ENCODE peak calls at places on chromosomes 6 and 20, in five cellular contexts. F is choroid plexus epithelial cell, Q is HCT116, C is fibroblast of the aortic adventitia, L is cardiac fibroblast. R is an unnamed sample.

GRCh38 chr20:44722990-44723389 is 7.8 kb downstream of the CCN5 start:
- DNase-seq in F (no peak), Q (no peak), L (no peak), C (no peak), R (no peak)

GRCh38 chr20:46348231-46348803 is 40.0 kb upstream of the CDH22 start:
- DNase-seq in C (peak), F (peak), Q (no peak), L (peak), R (no peak)

GRCh38 chr6:75424610-75425548 is 68.7 kb downstream of the FILIP1 start:
- DNase-seq in Q (no peak), L (no peak), F (no peak), C (no peak), R (no peak)

GRCh38 chr20:38114353-38114791 is 50.7 kb downstream of the TGM2 start:
- DNase-seq in Q (no peak), L (peak), F (peak), C (peak), R (no peak)

GRCh38 chr6:139439278-139439813 is 64.9 kb upstream of the CITED2 start:
- DNase-seq in Q (no peak), L (peak), F (no peak), C (peak), R (no peak)

GRCh38 chr20:31749223-31749622 is 10.1 kb downstream of the TPX2 start:
- DNase-seq in L (no peak), Q (no peak), F (no peak), C (no peak), R (no peak)

GRCh38 chr20:31560094-31560899 is 44.8 kb upstream of the ID1 start:
- DNase-seq in L (peak), Q (peak), C (peak), F (peak), R (peak)

GRCh38 chr20:58659841-58660240 is 8.8 kb downstream of the STX16 start:
- DNase-seq in F (no peak), L (no peak), C (no peak), Q (no peak), R (no peak)

GRCh38 chr6:134619789-134620188 is 301.9 kb upstream of the SGK1 start:
- DNase-seq in Q (no peak), C (peak), L (peak), F (peak), R (no peak)

GRCh38 chr6:156437084-156437879 is 339.9 kb upstream of the ARID1B start:
- DNase-seq in F (no peak), C (no peak), Q (no peak), L (no peak), R (no peak)

GRCh38 chr20:38962898-38963484 is 847 bp downstream of the DHX35 start:
- DNase-seq in C (no peak), L (no peak), Q (no peak), F (no peak), R (no peak)

GRCh38 chr6:124958759-124959354 is 3.4 kb upstream of the RNF217 start:
- DNase-seq in F (peak), Q (no peak), L (peak), C (no peak), R (no peak)

DNA sequence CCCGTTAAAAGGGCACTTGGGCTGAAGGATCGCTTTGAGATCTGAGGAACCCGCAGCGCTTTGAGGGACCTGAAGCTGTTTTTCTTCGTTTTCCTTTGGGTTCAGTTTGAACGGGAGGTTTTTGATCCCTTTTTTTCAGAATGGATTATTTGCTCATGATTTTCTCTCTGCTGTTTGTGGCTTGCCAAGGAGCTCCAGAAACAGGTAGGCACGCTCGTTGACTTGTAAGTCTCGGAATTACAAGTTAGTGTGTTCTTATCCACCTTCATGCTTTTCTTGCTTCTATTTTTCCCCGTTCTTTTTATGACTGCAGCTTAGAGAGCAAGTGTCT is 294 bp downstream of the EDN1 start:
- DNase-seq in L (no peak), F (no peak), C (no peak), Q (no peak), R (no peak)
- TF ChIP-seq CTCF in L (no peak), F (no peak), C (no peak), Q (no peak), R (no peak)

GRCh38 chr6:4125933-4126864 is 9.2 kb downstream of the ECI2 start:
- DNase-seq in F (peak), L (peak), C (peak), Q (peak), R (no peak)
- TF ChIP-seq CTCF in F (peak), L (peak), C (peak), Q (peak), R (no peak)

DNA sequence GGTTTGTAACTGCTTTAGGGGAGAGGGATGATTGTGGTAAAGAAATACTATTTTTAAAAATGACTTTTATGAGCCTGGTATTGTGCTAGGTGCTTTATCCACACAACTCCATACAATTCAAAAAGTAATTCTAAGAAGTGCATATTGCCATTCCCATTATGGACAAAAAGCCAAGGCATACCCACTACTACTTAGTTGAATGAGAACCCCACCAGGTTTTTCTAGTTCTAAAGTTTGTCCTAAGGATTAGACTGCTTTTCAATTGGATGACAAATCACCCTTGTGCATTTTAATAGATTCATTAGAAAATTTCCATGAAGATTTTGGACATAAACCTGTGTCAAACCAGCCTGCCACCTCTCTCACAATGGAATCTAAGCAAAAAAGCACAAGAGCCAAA is 325.7 kb downstream of the RNGTT start:
- DNase-seq in L (no peak), F (no peak), Q (no peak), C (no peak), R (no peak)
- TF ChIP-seq CTCF in L (no peak), F (no peak), Q (no peak), C (no peak), R (no peak)

GRCh38 chr6:53794073-53794719 is 609 bp upstream of the LRRC1 start:
- DNase-seq in Q (peak), L (peak), C (peak), F (peak), R (peak)
- TF ChIP-seq CTCF in Q (peak), L (peak), C (peak), F (peak), R (no peak)

GRCh38 chr6:142384455-142385332 is 82.9 kb downstream of the ADGRG6 start:
- DNase-seq in F (peak), Q (no peak), L (peak), C (peak), R (no peak)

GRCh38 chr6:142385352-142385751 is 83.5 kb downstream of the ADGRG6 start:
- DNase-seq in F (no peak), L (no peak), C (no peak), Q (no peak), R (no peak)

GRCh38 chr6:142386657-142387056 is 84.8 kb downstream of the ADGRG6 start:
- DNase-seq in C (no peak), L (no peak), Q (no peak), F (no peak), R (peak)

DNA sequence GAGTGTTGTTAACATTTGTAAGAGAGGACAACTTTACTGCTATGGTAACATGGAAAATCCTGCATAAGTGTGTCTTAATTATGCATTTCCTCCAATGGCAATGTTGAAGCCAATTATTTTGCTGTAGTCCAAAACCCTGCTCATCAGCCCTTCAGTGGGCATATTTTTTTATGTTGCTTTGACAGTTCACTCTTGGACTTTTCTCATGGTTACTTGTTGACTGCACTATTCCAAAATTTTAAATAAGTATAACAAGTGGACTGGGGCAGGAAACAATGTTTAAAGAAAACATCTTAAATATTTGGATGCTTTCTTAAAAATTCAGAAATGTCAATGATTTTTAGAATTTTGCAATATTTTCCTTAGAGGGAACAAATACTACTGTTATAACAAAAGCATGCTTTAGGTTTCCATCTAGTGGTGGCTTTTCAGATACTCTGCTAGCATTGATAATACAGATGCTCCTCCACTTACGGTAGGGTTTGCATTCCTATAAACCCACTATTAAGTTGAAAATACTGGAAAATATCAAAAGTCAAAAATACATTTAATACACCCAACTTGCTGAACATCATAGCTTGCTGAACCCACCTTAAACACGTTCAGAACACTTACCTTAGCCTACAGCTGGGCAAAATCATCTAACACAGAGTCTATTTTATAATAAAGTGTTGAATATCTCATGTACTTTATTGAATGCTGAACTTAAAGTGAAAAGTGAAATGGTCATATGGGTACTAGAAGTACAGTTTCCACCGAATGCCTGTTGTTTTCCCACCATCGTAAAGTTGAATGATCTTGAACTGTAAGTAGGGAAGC is 86.4 kb downstream of the ADGRG6 start:
- DNase-seq in C (peak), L (peak), F (peak), Q (no peak), R (no peak)
- TF ChIP-seq CTCF in C (peak), L (peak), F (peak), Q (peak), R (no peak)

GRCh38 chr6:104940881-104941693 is 15.8 kb upstream of the LIN28B start:
- DNase-seq in Q (no peak), L (peak), C (peak), F (peak), R (no peak)
- TF ChIP-seq CTCF in Q (no peak), L (peak), C (peak), F (peak), R (no peak)

GRCh38 chr6:115000736-115001135 is 657.9 kb upstream of the HS3ST5 start:
- DNase-seq in F (no peak), Q (no peak), C (no peak), L (no peak), R (no peak)

GRCh38 chr6:115001726-115002436 is 659.1 kb upstream of the HS3ST5 start:
- DNase-seq in Q (no peak), L (no peak), F (no peak), C (no peak), R (no peak)

GRCh38 chr6:115004204-115004603 is 661.4 kb upstream of the HS3ST5 start:
- DNase-seq in F (no peak), L (no peak), C (no peak), Q (no peak), R (no peak)

DNA sequence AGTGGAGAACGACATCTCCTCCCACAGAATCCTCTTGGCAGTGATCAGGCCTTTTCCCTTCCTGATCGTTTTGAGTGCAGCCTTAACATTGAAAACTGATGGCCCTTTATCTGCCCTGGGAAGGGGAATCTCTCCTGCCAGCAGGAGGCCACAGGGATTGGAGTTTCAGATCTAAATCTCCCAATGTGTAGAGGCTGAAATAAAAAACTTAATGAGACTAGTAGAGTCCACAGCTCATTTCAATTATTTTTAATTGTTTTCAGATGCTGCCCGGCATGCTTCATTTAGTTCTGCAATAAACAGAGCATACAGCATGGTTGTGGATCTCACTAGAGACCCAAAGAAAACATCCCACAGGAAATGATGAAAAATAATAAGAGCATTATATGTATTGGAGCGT is 662.2 kb upstream of the HS3ST5 start:
- DNase-seq in Q (no peak), F (no peak), L (no peak), C (no peak), R (no peak)
- TF ChIP-seq CTCF in Q (no peak), F (no peak), L (no peak), C (no peak), R (no peak)

DNA sequence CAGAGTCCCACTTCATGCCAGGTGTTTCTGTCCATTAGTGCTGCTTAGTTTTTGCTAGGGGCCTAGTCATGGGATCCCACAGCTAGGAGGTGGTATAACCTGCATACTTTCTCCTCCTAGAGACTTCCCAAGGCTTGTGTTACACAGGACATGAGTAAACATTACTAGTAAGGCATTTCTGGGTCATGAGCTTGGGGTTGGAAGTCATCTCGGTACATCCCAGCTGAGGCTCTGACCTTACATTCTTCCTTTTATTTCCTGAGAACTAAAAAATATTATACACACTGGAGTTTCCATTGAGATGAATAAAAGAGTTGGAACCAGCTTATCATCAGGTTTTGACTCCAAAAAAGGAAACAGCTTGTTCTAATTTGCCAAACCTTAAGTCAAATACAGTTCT is 20.9 kb upstream of the PNPLA1 start:
- DNase-seq in C (peak), L (peak), F (peak), Q (no peak), R (no peak)
- TF ChIP-seq CTCF in C (peak), L (no peak), F (peak), Q (no peak), R (no peak)

GRCh38 chr6:108359901-108360882 is 65.3 kb downstream of the AFG1L start:
- DNase-seq in Q (no peak), L (peak), F (peak), C (no peak), R (no peak)
- TF ChIP-seq CTCF in Q (peak), L (peak), F (peak), C (no peak), R (no peak)